ENCODE peak calls at places on chromosomes 4 and X, in seven cellular contexts. T is AG09309, B is nucleus accumbens, G is endothelial cell, Q is cardiac fibroblast, K is NCI-H1092, J is AG08396. X is an unnamed sample.

GRCh38 chrX:31894152-31894551 is 822.3 kb upstream of the FTHL17 start:
- DNase-seq in T (no peak), B (no peak), G (no peak), Q (no peak), K (no peak), J (no peak), X (no peak)

GRCh38 chr4:13173974-13174373 is 310.2 kb downstream of the RAB28 start:
- DNase-seq in T (no peak), B (no peak), G (no peak), Q (peak; percentile 3), K (no peak), J (no peak), X (no peak)

GRCh38 chr4:56655627-56656345 is 25.3 kb downstream of the HOPX start:
- DNase-seq in T (no peak), B (no peak), G (peak; percentile 30), Q (no peak), K (no peak), J (peak; percentile 57), X (peak; percentile 29)

GRCh38 chr4:972651-973424 is 531 bp downstream of the DGKQ start:
- DNase-seq in T (no peak), B (no peak), G (no peak), Q (peak; percentile 20), K (no peak), J (peak; percentile 78), X (peak; percentile 77)

GRCh38 chr4:169147217-169147616 is 123.5 kb downstream of the SH3RF1 start:
- DNase-seq in T (no peak), B (no peak), G (no peak), Q (peak; percentile 39), K (no peak), J (no peak), X (no peak)

GRCh38 chrX:17831255-17831654 is 29.8 kb downstream of the RAI2 start:
- DNase-seq in T (no peak), B (no peak), G (no peak), Q (no peak), K (no peak), J (no peak), X (no peak)

GRCh38 chr4:75054089-75054488 is 121.2 kb downstream of the PARM1 start:
- DNase-seq in T (no peak), B (no peak), G (no peak), Q (no peak), K (no peak), J (no peak), X (no peak)

GRCh38 chr4:162645381-162645780 is 481.6 kb upstream of the FSTL5 start:
- DNase-seq in T (no peak), B (no peak), G (no peak), Q (peak; percentile 26), K (no peak), J (no peak), X (no peak)

GRCh38 chrX:47229427-47229826 is 3.4 kb upstream of the USP11 start:
- DNase-seq in T (no peak), B (no peak), G (no peak), Q (no peak), K (no peak), J (no peak), X (no peak)

GRCh38 chr4:1964443-1964842 is 44.3 kb downstream of the NELFA start:
- DNase-seq in T (no peak), B (no peak), G (no peak), Q (no peak), K (no peak), J (no peak), X (no peak)

GRCh38 chr4:77758804-77759203 is 60.4 kb downstream of the CNOT6L start:
- DNase-seq in T (no peak), B (no peak), G (no peak), Q (no peak), K (no peak), J (no peak), X (no peak)

GRCh38 chr4:124321370-124321769 is 391.2 kb downstream of the ANKRD50 start:
- DNase-seq in T (no peak), B (no peak), G (no peak), Q (peak; percentile 21), K (no peak), J (no peak), X (no peak)

GRCh38 chrX:2685886-2686285 is 5.2 kb upstream of the CD99 start:
- DNase-seq in T (no peak), B (no peak), G (no peak), Q (no peak), K (no peak), J (no peak), X (no peak)

GRCh38 chr4:127574643-127575042 is 58.1 kb upstream of the INTU start:
- DNase-seq in T (no peak), B (no peak), G (no peak), Q (no peak), K (no peak), J (no peak), X (no peak)

GRCh38 chrX:106481341-106481740 is 130.4 kb upstream of the RADX start:
- DNase-seq in T (peak; percentile 4), B (peak; percentile 15), G (peak; percentile 58), Q (peak; percentile 65), K (peak; percentile 28), J (peak; percentile 50), X (peak; percentile 30)

GRCh38 chr4:15870079-15870478 is 68.5 kb downstream of the FGFBP1 start:
- DNase-seq in T (no peak), B (no peak), G (no peak), Q (no peak), K (no peak), J (no peak), X (no peak)

GRCh38 chr4:155954118-155954503 is 445 bp upstream of the CTSO start:
- DNase-seq in T (no peak), B (no peak), G (no peak), Q (no peak), K (no peak), J (no peak), X (no peak)

GRCh38 chr4:86498560-86499166 is 95.5 kb upstream of the PTPN13 start:
- DNase-seq in T (peak; percentile 51), B (no peak), G (peak; percentile 13), Q (peak; percentile 74), K (peak; percentile 10), J (peak; percentile 57), X (no peak)

GRCh38 chrX:21373637-21374162 is 518 bp upstream of the CNKSR2 start:
- DNase-seq in T (no peak), B (no peak), G (peak; percentile 3), Q (no peak), K (peak; percentile 50), J (no peak), X (peak; percentile 30)

GRCh38 chr4:110787109-110787508 is 164.2 kb upstream of the PITX2 start:
- DNase-seq in T (no peak), B (no peak), G (no peak), Q (no peak), K (no peak), J (no peak), X (no peak)

GRCh38 chrX:125175991-125176390 is 143.7 kb upstream of the TEX13C start:
- DNase-seq in T (no peak), B (no peak), G (no peak), Q (no peak), K (no peak), J (no peak), X (no peak)

GRCh38 chr4:122602277-122603142 is 18.4 kb downstream of the IL21 start:
- DNase-seq in T (peak; percentile 32), B (no peak), G (no peak), Q (peak; percentile 76), K (no peak), J (no peak), X (no peak)

GRCh38 chr4:142091085-142091513 is 454.7 kb downstream of the IL15 start:
- DNase-seq in T (peak; percentile 99), B (no peak), G (no peak), Q (peak; percentile 100), K (no peak), J (peak; percentile 53), X (no peak)

GRCh38 chr4:60656171-60656570 is 544.0 kb upstream of the ADGRL3 start:
- DNase-seq in T (no peak), B (no peak), G (no peak), Q (peak; percentile 39), K (no peak), J (no peak), X (no peak)

X was measured in activated CD8-positive, alpha-beta memory T cell treated with anti-CD3 and anti-CD28 coated beads, Interleukin-2, amount 50 U/mL, for 4 hours.